ENCODE peak calls at places on chromosomes 7 and 10, in seven cellular contexts. H, Y, M, Q, N, I and T are unnamed samples.

GRCh38 chr10:35127289-35127891 is 744 bp downstream of the CREM start:
- DNase-seq in H (peak), Y (no peak), M (peak), Q (peak), N (peak), I (peak), T (peak)

GRCh38 chr10:20007426-20007825 is 191.2 kb downstream of the PLXDC2 start:
- DNase-seq in H (no peak), Y (no peak), M (no peak), Q (peak), N (no peak), I (no peak), T (no peak)

GRCh38 chr10:81873932-81874816 is 820 bp upstream of the NRG3 start:
- DNase-seq in H (peak), Y (no peak), M (no peak), Q (peak), N (peak), I (peak), T (peak)

GRCh38 chr10:124717911-124718734 is 26.1 kb downstream of the FAM53B start:
- DNase-seq in H (peak), Y (peak), M (peak), Q (peak), N (no peak), I (no peak), T (no peak)

GRCh38 chr7:105413887-105414437 is 25.2 kb upstream of the SRPK2 start:
- DNase-seq in H (no peak), Y (no peak), M (no peak), Q (no peak), N (no peak), I (no peak), T (no peak)

GRCh38 chr7:104914427-104914826 is 99.6 kb upstream of the KMT2E start:
- DNase-seq in H (no peak), Y (no peak), M (no peak), Q (no peak), N (no peak), I (no peak), T (no peak)

GRCh38 chr7:7946486-7946885 is 22.1 kb upstream of the GLCCI1 start:
- DNase-seq in H (no peak), Y (no peak), M (no peak), Q (no peak), N (no peak), I (no peak), T (no peak)

GRCh38 chr7:121126801-121127534 is 138.5 kb downstream of the CPED1 start:
- DNase-seq in H (no peak), Y (peak), M (no peak), Q (no peak), N (no peak), I (no peak), T (no peak)

GRCh38 chr10:90857635-90858488 is at the start of gene HTR7:
- DNase-seq in H (peak), Y (no peak), M (peak), Q (peak), N (peak), I (peak), T (peak)

GRCh38 chr10:101041252-101041761 is 10.3 kb downstream of the SFXN3 start:
- DNase-seq in H (peak), Y (peak), M (peak), Q (peak), N (peak), I (peak), T (peak)

GRCh38 chr10:480928-481551 is 208.4 kb downstream of the DIP2C start:
- DNase-seq in H (no peak), Y (peak), M (no peak), Q (peak), N (no peak), I (no peak), T (peak)

GRCh38 chr10:121886181-121886580 is 41.6 kb downstream of the ATE1 start:
- DNase-seq in H (no peak), Y (no peak), M (no peak), Q (no peak), N (no peak), I (no peak), T (no peak)